ENCODE peak calls at places on chromosomes 16 and 17, in six cellular contexts. One of them, this sample, is unnamed.

GRCh38 chr16:69318177-69318910 is 7.2 kb downstream of the VPS4A start:
- DNase-seq in dorsolateral prefrontal cortex: no peak
- DNase-seq in endodermal cell: no peak
- DNase-seq in stimulated activated CD4-positive, alpha-beta T cell treated with anti-CD3 and anti-CD28 coated beads, Interleukin-15, amount 100 ng/mL, for 1 hour: no peak
- DNase-seq in NCI-H2081: no peak
- DNase-seq in ecto neural progenitor cell: no peak
- DNase-seq in this sample: no peak

GRCh38 chr16:20089246-20089965 is 15.7 kb upstream of the GPR139 start:
- DNase-seq in dorsolateral prefrontal cortex: no peak
- DNase-seq in endodermal cell: no peak
- DNase-seq in stimulated activated CD4-positive, alpha-beta T cell treated with anti-CD3 and anti-CD28 coated beads, Interleukin-15, amount 100 ng/mL, for 1 hour: no peak
- DNase-seq in NCI-H2081: no peak
- DNase-seq in ecto neural progenitor cell: no peak
- DNase-seq in this sample: no peak

GRCh38 chr17:43125967-43126910 is 1.1 kb upstream of the BRCA1 start:
- DNase-seq in dorsolateral prefrontal cortex: no peak
- DNase-seq in endodermal cell: peak
- DNase-seq in stimulated activated CD4-positive, alpha-beta T cell treated with anti-CD3 and anti-CD28 coated beads, Interleukin-15, amount 100 ng/mL, for 1 hour: no peak
- DNase-seq in NCI-H2081: no peak
- DNase-seq in ecto neural progenitor cell: peak
- DNase-seq in this sample: no peak

GRCh38 chr16:4684030-4684715 is 9.2 kb upstream of the NUDT16L1 start:
- DNase-seq in dorsolateral prefrontal cortex: no peak
- DNase-seq in endodermal cell: no peak
- DNase-seq in stimulated activated CD4-positive, alpha-beta T cell treated with anti-CD3 and anti-CD28 coated beads, Interleukin-15, amount 100 ng/mL, for 1 hour: no peak
- DNase-seq in NCI-H2081: no peak
- DNase-seq in ecto neural progenitor cell: no peak
- DNase-seq in this sample: no peak

GRCh38 chr17:75065562-75066151 is 18.6 kb downstream of the KCTD2 start:
- DNase-seq in dorsolateral prefrontal cortex: no peak
- DNase-seq in endodermal cell: no peak
- DNase-seq in stimulated activated CD4-positive, alpha-beta T cell treated with anti-CD3 and anti-CD28 coated beads, Interleukin-15, amount 100 ng/mL, for 1 hour: no peak
- DNase-seq in NCI-H2081: no peak
- DNase-seq in ecto neural progenitor cell: no peak
- DNase-seq in this sample: no peak

GRCh38 chr17:76585649-76586593 is at the start of gene ST6GALNAC2:
- DNase-seq in dorsolateral prefrontal cortex: no peak
- DNase-seq in endodermal cell: peak
- DNase-seq in stimulated activated CD4-positive, alpha-beta T cell treated with anti-CD3 and anti-CD28 coated beads, Interleukin-15, amount 100 ng/mL, for 1 hour: no peak
- DNase-seq in NCI-H2081: peak
- DNase-seq in ecto neural progenitor cell: peak
- DNase-seq in this sample: no peak

GRCh38 chr16:5523794-5524193 is 426.2 kb upstream of the EEF2KMT start:
- DNase-seq in dorsolateral prefrontal cortex: no peak
- DNase-seq in endodermal cell: peak
- DNase-seq in stimulated activated CD4-positive, alpha-beta T cell treated with anti-CD3 and anti-CD28 coated beads, Interleukin-15, amount 100 ng/mL, for 1 hour: no peak
- DNase-seq in NCI-H2081: no peak
- DNase-seq in ecto neural progenitor cell: no peak
- DNase-seq in this sample: no peak

GRCh38 chr17:39114744-39115534 is 36.5 kb downstream of the PLXDC1 start:
- DNase-seq in dorsolateral prefrontal cortex: peak
- DNase-seq in endodermal cell: no peak
- DNase-seq in stimulated activated CD4-positive, alpha-beta T cell treated with anti-CD3 and anti-CD28 coated beads, Interleukin-15, amount 100 ng/mL, for 1 hour: no peak
- DNase-seq in NCI-H2081: no peak
- DNase-seq in ecto neural progenitor cell: no peak
- DNase-seq in this sample: no peak

GRCh38 chr17:8892338-8892690 is 24.8 kb upstream of the PIK3R6 start:
- DNase-seq in dorsolateral prefrontal cortex: no peak
- DNase-seq in endodermal cell: peak
- DNase-seq in stimulated activated CD4-positive, alpha-beta T cell treated with anti-CD3 and anti-CD28 coated beads, Interleukin-15, amount 100 ng/mL, for 1 hour: no peak
- DNase-seq in NCI-H2081: no peak
- DNase-seq in ecto neural progenitor cell: no peak
- DNase-seq in this sample: no peak

GRCh38 chr16:10121496-10121895 is 60.7 kb downstream of the GRIN2A start:
- DNase-seq in dorsolateral prefrontal cortex: no peak
- DNase-seq in endodermal cell: no peak
- DNase-seq in stimulated activated CD4-positive, alpha-beta T cell treated with anti-CD3 and anti-CD28 coated beads, Interleukin-15, amount 100 ng/mL, for 1 hour: no peak
- DNase-seq in NCI-H2081: no peak
- DNase-seq in ecto neural progenitor cell: no peak
- DNase-seq in this sample: no peak

GRCh38 chr17:12973496-12974318 is 44.1 kb downstream of the ELAC2 start:
- DNase-seq in dorsolateral prefrontal cortex: no peak
- DNase-seq in endodermal cell: peak
- DNase-seq in stimulated activated CD4-positive, alpha-beta T cell treated with anti-CD3 and anti-CD28 coated beads, Interleukin-15, amount 100 ng/mL, for 1 hour: no peak
- DNase-seq in NCI-H2081: no peak
- DNase-seq in ecto neural progenitor cell: peak
- DNase-seq in this sample: no peak

GRCh38 chr17:33978889-33979288 is 276.2 kb upstream of the CCL2 start:
- DNase-seq in dorsolateral prefrontal cortex: no peak
- DNase-seq in endodermal cell: no peak
- DNase-seq in stimulated activated CD4-positive, alpha-beta T cell treated with anti-CD3 and anti-CD28 coated beads, Interleukin-15, amount 100 ng/mL, for 1 hour: no peak
- DNase-seq in NCI-H2081: no peak
- DNase-seq in ecto neural progenitor cell: peak
- DNase-seq in this sample: no peak

GRCh38 chr16:11683140-11683539 is 14.9 kb downstream of the SNN start:
- DNase-seq in dorsolateral prefrontal cortex: no peak
- DNase-seq in endodermal cell: no peak
- DNase-seq in stimulated activated CD4-positive, alpha-beta T cell treated with anti-CD3 and anti-CD28 coated beads, Interleukin-15, amount 100 ng/mL, for 1 hour: no peak
- DNase-seq in NCI-H2081: no peak
- DNase-seq in ecto neural progenitor cell: no peak
- DNase-seq in this sample: no peak

GRCh38 chr17:973053-973452 is 6.5 kb downstream of the NXN start:
- DNase-seq in dorsolateral prefrontal cortex: no peak
- DNase-seq in endodermal cell: peak
- DNase-seq in stimulated activated CD4-positive, alpha-beta T cell treated with anti-CD3 and anti-CD28 coated beads, Interleukin-15, amount 100 ng/mL, for 1 hour: no peak
- DNase-seq in NCI-H2081: no peak
- DNase-seq in ecto neural progenitor cell: no peak
- DNase-seq in this sample: no peak

GRCh38 chr16:87156195-87156594 is 161.0 kb downstream of the C16orf95 start:
- DNase-seq in dorsolateral prefrontal cortex: no peak
- DNase-seq in endodermal cell: no peak
- DNase-seq in stimulated activated CD4-positive, alpha-beta T cell treated with anti-CD3 and anti-CD28 coated beads, Interleukin-15, amount 100 ng/mL, for 1 hour: no peak
- DNase-seq in NCI-H2081: no peak
- DNase-seq in ecto neural progenitor cell: no peak
- DNase-seq in this sample: no peak

GRCh38 chr17:79941088-79942010 is 94.3 kb downstream of the TBC1D16 start:
- DNase-seq in dorsolateral prefrontal cortex: no peak
- DNase-seq in endodermal cell: peak
- DNase-seq in stimulated activated CD4-positive, alpha-beta T cell treated with anti-CD3 and anti-CD28 coated beads, Interleukin-15, amount 100 ng/mL, for 1 hour: no peak
- DNase-seq in NCI-H2081: no peak
- DNase-seq in ecto neural progenitor cell: no peak
- DNase-seq in this sample: no peak

GRCh38 chr17:60087882-60088669 is 9.4 kb upstream of the HEATR6 start:
- DNase-seq in dorsolateral prefrontal cortex: no peak
- DNase-seq in endodermal cell: peak
- DNase-seq in stimulated activated CD4-positive, alpha-beta T cell treated with anti-CD3 and anti-CD28 coated beads, Interleukin-15, amount 100 ng/mL, for 1 hour: no peak
- DNase-seq in NCI-H2081: no peak
- DNase-seq in ecto neural progenitor cell: no peak
- DNase-seq in this sample: no peak

GRCh38 chr16:69039333-69039941 is 66.0 kb upstream of the HAS3 start:
- DNase-seq in dorsolateral prefrontal cortex: no peak
- DNase-seq in endodermal cell: no peak
- DNase-seq in stimulated activated CD4-positive, alpha-beta T cell treated with anti-CD3 and anti-CD28 coated beads, Interleukin-15, amount 100 ng/mL, for 1 hour: no peak
- DNase-seq in NCI-H2081: no peak
- DNase-seq in ecto neural progenitor cell: no peak
- DNase-seq in this sample: no peak

This sample was measured in activated CD4-positive, CD25-positive, alpha-beta regulatory T cell.